ENCODE peak calls at places on chromosomes 4 and X, in seven cellular contexts. D is hepatocyte, N is IMR-90, I is H54, K is GM13977, H is sciatic nerve, B is GM19239. Z is an unnamed sample.

GRCh38 chr4:39426728-39427127 is 20.0 kb downstream of the KLB start:
- DNase-seq in D (no peak), N (no peak), I (no peak), K (no peak), H (no peak), B (no peak), Z (no peak)

GRCh38 chr4:20237894-20238537 is 13.7 kb upstream of the SLIT2 start:
- DNase-seq in D (no peak), N (no peak), I (no peak), K (no peak), H (no peak), B (no peak), Z (no peak)

GRCh38 chr4:89707467-89707866 is 129.5 kb downstream of the SNCA start:
- DNase-seq in D (no peak), N (no peak), I (no peak), K (no peak), H (no peak), B (no peak), Z (no peak)

GRCh38 chr4:158914178-158914577 is 145.4 kb downstream of the FNIP2 start:
- DNase-seq in D (no peak), N (peak), I (peak), K (no peak), H (no peak), B (no peak), Z (peak)

GRCh38 chr4:119080721-119081541 is 54.7 kb upstream of the MYOZ2 start:
- DNase-seq in D (peak), N (no peak), I (no peak), K (no peak), H (no peak), B (no peak), Z (no peak)

GRCh38 chr4:102774254-102774653 is 13.5 kb upstream of the MANBA start:
- DNase-seq in D (no peak), N (no peak), I (no peak), K (no peak), H (no peak), B (no peak), Z (no peak)

GRCh38 chr4:61079976-61080375 is 120.2 kb upstream of the ADGRL3 start:
- DNase-seq in D (no peak), N (no peak), I (no peak), K (no peak), H (no peak), B (no peak), Z (no peak)

GRCh38 chr4:6767725-6768538 is 14.6 kb upstream of the KIAA0232 start:
- DNase-seq in D (peak), N (no peak), I (no peak), K (no peak), H (no peak), B (no peak), Z (no peak)

GRCh38 chr4:93719552-93719951 is 109.0 kb upstream of the ATOH1 start:
- DNase-seq in D (no peak), N (peak), I (no peak), K (no peak), H (no peak), B (no peak), Z (no peak)

GRCh38 chrX:154800508-154801207 is 4.6 kb downstream of the MPP1 start:
- DNase-seq in D (no peak), N (no peak), I (no peak), K (no peak), H (no peak), B (no peak), Z (no peak)

Z was measured in choroid plexus epithelial cell.